ENCODE peak calls at places on chromosome 12, in ten cellular contexts. One of them, this sample, is unnamed.

GRCh38 chr12:98475565-98475908 is 39.9 kb upstream of the TMPO start:
- DNase-seq in breast epithelium: no peak
- DNase-seq in body of pancreas: no peak
- DNase-seq in spleen: no peak
- DNase-seq in suprapubic skin: no peak
- DNase-seq in IMR-90: no peak
- DNase-seq in A549: no peak
- DNase-seq in K562: no peak
- DNase-seq in heart left ventricle: no peak
- DNase-seq in thyroid gland: no peak
- DNase-seq in this sample: no peak

GRCh38 chr12:66398931-66399625 is 96.8 kb downstream of the HELB start:
- DNase-seq in breast epithelium: no peak
- DNase-seq in body of pancreas: no peak
- DNase-seq in spleen: no peak
- DNase-seq in suprapubic skin: no peak
- DNase-seq in IMR-90: peak
- DNase-seq in A549: no peak
- DNase-seq in K562: no peak
- DNase-seq in heart left ventricle: no peak
- DNase-seq in thyroid gland: no peak
- DNase-seq in this sample: no peak

GRCh38 chr12:80936642-80937390 is 918 bp downstream of the LIN7A start:
- DNase-seq in breast epithelium: peak
- DNase-seq in body of pancreas: peak
- DNase-seq in spleen: peak
- DNase-seq in suprapubic skin: no peak
- DNase-seq in IMR-90: peak
- DNase-seq in A549: peak
- DNase-seq in K562: no peak
- DNase-seq in heart left ventricle: peak
- DNase-seq in thyroid gland: peak
- DNase-seq in this sample: no peak

GRCh38 chr12:102216086-102216691 is 18.6 kb upstream of the PMCH start:
- DNase-seq in breast epithelium: no peak
- DNase-seq in body of pancreas: no peak
- DNase-seq in spleen: no peak
- DNase-seq in suprapubic skin: no peak
- DNase-seq in IMR-90: peak
- DNase-seq in A549: peak
- DNase-seq in K562: no peak
- DNase-seq in heart left ventricle: no peak
- DNase-seq in thyroid gland: no peak
- DNase-seq in this sample: no peak

GRCh38 chr12:106303202-106303820 is 778 bp downstream of the TCP11L2 start:
- DNase-seq in breast epithelium: peak
- DNase-seq in body of pancreas: peak
- DNase-seq in spleen: peak
- DNase-seq in suprapubic skin: peak
- DNase-seq in IMR-90: peak
- DNase-seq in A549: peak
- DNase-seq in K562: peak
- DNase-seq in heart left ventricle: peak
- DNase-seq in thyroid gland: peak
- DNase-seq in this sample: peak

GRCh38 chr12:6607751-6608591 is 792 bp upstream of the CHD4 start:
- DNase-seq in breast epithelium: peak
- DNase-seq in body of pancreas: peak
- DNase-seq in spleen: no peak
- DNase-seq in suprapubic skin: no peak
- DNase-seq in IMR-90: peak
- DNase-seq in A549: peak
- DNase-seq in K562: peak
- DNase-seq in heart left ventricle: peak
- DNase-seq in thyroid gland: peak
- DNase-seq in this sample: no peak

GRCh38 chr12:81558031-81558430 is 201.1 kb downstream of the PPFIA2 start:
- DNase-seq in breast epithelium: no peak
- DNase-seq in body of pancreas: no peak
- DNase-seq in spleen: no peak
- DNase-seq in suprapubic skin: no peak
- DNase-seq in IMR-90: peak
- DNase-seq in A549: no peak
- DNase-seq in K562: no peak
- DNase-seq in heart left ventricle: no peak
- DNase-seq in thyroid gland: no peak
- DNase-seq in this sample: no peak

GRCh38 chr12:27488479-27488878 is 35.5 kb upstream of the PPFIBP1 start:
- DNase-seq in breast epithelium: no peak
- DNase-seq in body of pancreas: no peak
- DNase-seq in spleen: no peak
- DNase-seq in suprapubic skin: no peak
- DNase-seq in IMR-90: no peak
- DNase-seq in A549: no peak
- DNase-seq in K562: no peak
- DNase-seq in heart left ventricle: no peak
- DNase-seq in thyroid gland: no peak
- DNase-seq in this sample: no peak

GRCh38 chr12:121536929-121537813 is 43.7 kb downstream of the KDM2B start:
- DNase-seq in breast epithelium: peak
- DNase-seq in body of pancreas: peak
- DNase-seq in spleen: peak
- DNase-seq in suprapubic skin: peak
- DNase-seq in IMR-90: peak
- DNase-seq in A549: peak
- DNase-seq in K562: peak
- DNase-seq in heart left ventricle: peak
- DNase-seq in thyroid gland: peak
- DNase-seq in this sample: peak
- H3K27ac ChIP-seq in breast epithelium: peak
- H3K27ac ChIP-seq in body of pancreas: peak
- H3K27ac ChIP-seq in spleen: peak
- H3K27ac ChIP-seq in suprapubic skin: peak
- H3K27ac ChIP-seq in IMR-90: peak
- H3K27ac ChIP-seq in A549: peak
- H3K27ac ChIP-seq in K562: peak
- H3K27ac ChIP-seq in heart left ventricle: peak
- H3K27ac ChIP-seq in thyroid gland: peak
- H3K27ac ChIP-seq in this sample: peak

DNA sequence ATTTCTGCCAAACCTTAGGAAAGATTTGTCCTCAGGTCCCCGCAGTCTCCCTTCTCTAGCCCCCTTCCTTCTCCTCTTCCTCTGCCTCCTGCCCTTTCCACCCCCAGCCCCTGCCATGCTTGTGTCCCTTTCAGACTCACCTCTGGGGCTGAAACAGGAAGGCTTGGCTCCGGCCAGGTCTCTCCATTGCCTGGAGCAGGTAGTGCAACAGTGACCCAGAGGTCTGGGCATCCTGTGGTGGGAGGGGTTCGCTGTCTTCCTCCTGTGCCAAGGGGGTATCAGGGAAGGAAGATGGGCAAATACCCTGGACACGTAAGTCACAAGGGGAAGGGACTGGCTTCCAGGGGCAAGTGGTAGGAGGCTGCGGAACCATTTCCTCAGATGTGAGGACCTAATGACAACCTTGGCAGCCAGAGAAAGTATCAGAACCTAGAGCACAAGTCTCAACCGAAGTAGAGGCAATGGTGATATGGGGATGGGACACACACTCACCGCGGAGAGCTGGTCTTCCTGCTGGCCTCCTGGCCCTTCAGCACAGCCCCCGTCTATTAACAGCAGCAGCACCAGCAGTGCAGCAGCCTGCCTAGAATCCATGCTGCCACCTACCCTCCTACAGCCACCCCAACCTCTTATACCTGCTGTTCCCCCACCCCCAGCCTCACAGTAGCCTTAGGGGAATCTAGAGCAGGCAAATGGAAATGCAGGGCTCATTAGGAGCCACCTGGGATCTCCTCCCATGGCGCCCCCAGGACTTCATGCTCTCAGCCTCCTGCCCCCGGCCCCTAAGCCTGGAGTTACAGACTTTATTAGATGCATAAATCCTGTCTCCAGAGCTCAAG is at the start of gene NPFF:
- DNase-seq in breast epithelium: no peak
- DNase-seq in body of pancreas: no peak
- DNase-seq in spleen: no peak
- DNase-seq in suprapubic skin: peak
- DNase-seq in IMR-90: no peak
- DNase-seq in A549: no peak
- DNase-seq in K562: no peak
- DNase-seq in heart left ventricle: no peak
- DNase-seq in thyroid gland: no peak
- DNase-seq in this sample: no peak
- TF ChIP-seq CTCF in breast epithelium: no peak
- TF ChIP-seq CTCF in body of pancreas: no peak
- TF ChIP-seq CTCF in spleen: no peak
- TF ChIP-seq CTCF in suprapubic skin: no peak
- TF ChIP-seq CTCF in IMR-90: no peak
- TF ChIP-seq CTCF in A549: no peak
- TF ChIP-seq CTCF in K562: no peak
- TF ChIP-seq CTCF in heart left ventricle: no peak
- TF ChIP-seq CTCF in thyroid gland: no peak
- TF ChIP-seq CTCF in this sample: no peak

GRCh38 chr12:42912367-42912766 is 322.8 kb upstream of the PRICKLE1 start:
- DNase-seq in breast epithelium: no peak
- DNase-seq in body of pancreas: no peak
- DNase-seq in spleen: no peak
- DNase-seq in suprapubic skin: no peak
- DNase-seq in IMR-90: no peak
- DNase-seq in A549: no peak
- DNase-seq in K562: no peak
- DNase-seq in heart left ventricle: no peak
- DNase-seq in thyroid gland: no peak
- DNase-seq in this sample: no peak
- TF ChIP-seq POLR2A in breast epithelium: no peak
- TF ChIP-seq POLR2A in body of pancreas: no peak
- TF ChIP-seq POLR2A in spleen: no peak
- TF ChIP-seq POLR2A in suprapubic skin: no peak
- TF ChIP-seq POLR2A in IMR-90: no peak
- TF ChIP-seq POLR2A in A549: no peak
- TF ChIP-seq POLR2A in K562: no peak
- TF ChIP-seq POLR2A in heart left ventricle: no peak
- TF ChIP-seq POLR2A in thyroid gland: no peak
- TF ChIP-seq POLR2A in this sample: no peak

GRCh38 chr12:14396071-14396470 is 30.6 kb downstream of the ATF7IP start:
- DNase-seq in breast epithelium: no peak
- DNase-seq in body of pancreas: no peak
- DNase-seq in spleen: no peak
- DNase-seq in suprapubic skin: no peak
- DNase-seq in IMR-90: peak
- DNase-seq in A549: no peak
- DNase-seq in K562: no peak
- DNase-seq in heart left ventricle: no peak
- DNase-seq in thyroid gland: no peak
- DNase-seq in this sample: no peak
- H3K27ac ChIP-seq in breast epithelium: no peak
- H3K27ac ChIP-seq in body of pancreas: no peak
- H3K27ac ChIP-seq in spleen: no peak
- H3K27ac ChIP-seq in suprapubic skin: peak
- H3K27ac ChIP-seq in IMR-90: no peak
- H3K27ac ChIP-seq in A549: no peak
- H3K27ac ChIP-seq in K562: peak
- H3K27ac ChIP-seq in heart left ventricle: no peak
- H3K27ac ChIP-seq in thyroid gland: peak
- H3K27ac ChIP-seq in this sample: peak

This sample was measured in esophagus squamous epithelium.